ENCODE peak calls at places on chromosome 13, in five cellular contexts. L is fibroblast of lung, A is tibial artery, J is Karpas-422, F is cardiac muscle cell. X is an unnamed sample. For H3K36me3 and H3K9me3, the result is how much of the 10 kb centered on the place peaks cover.

GRCh38 chr13:45456196-45456972 is 8.4 kb upstream of the COG3 start:
- DNase-seq in L (peak), A (no peak), J (no peak), F (no peak), X (no peak)

GRCh38 chr13:101053289-101053688 is 363.0 kb downstream of the NALCN start:
- DNase-seq in L (no peak), A (no peak), J (no peak), F (no peak), X (no peak)

GRCh38 chr13:73096173-73097117 is 37.6 kb downstream of the KLF5 start:
- DNase-seq in L (no peak), A (no peak), J (no peak), F (no peak), X (no peak)

GRCh38 chr13:46388308-46388707 is 1.3 kb upstream of the RUBCNL start:
- DNase-seq in L (no peak), A (no peak), J (no peak), F (no peak), X (no peak)

GRCh38 chr13:62033932-62034331 is 618.3 kb upstream of the PCDH20 start:
- DNase-seq in L (peak), A (no peak), J (no peak), F (peak), X (no peak)

GRCh38 chr13:42173789-42174343 is 98.1 kb upstream of the AKAP11 start:
- DNase-seq in L (peak), A (no peak), J (no peak), F (no peak), X (no peak)

GRCh38 chr13:43879323-43880181 is at the start of the genes CCDC122 and LACC1:
- DNase-seq in L (peak), A (peak), J (peak), F (peak), X (peak)

GRCh38 chr13:43388282-43389034 is 365.1 kb downstream of the DNAJC15 start:
- DNase-seq in L (no peak), A (no peak), J (no peak), F (no peak), X (no peak)

GRCh38 chr13:108974686-108975085 is 345.3 kb downstream of the MYO16 start:
- DNase-seq in L (no peak), A (no peak), J (no peak), F (no peak), X (no peak)

GRCh38 chr13:102704238-102704750 is 9.4 kb upstream of the METTL21C start:
- DNase-seq in L (no peak), A (no peak), J (no peak), F (no peak), X (no peak)

GRCh38 chr13:92592757-92593156 is 633.9 kb upstream of the GPC6 start:
- DNase-seq in L (no peak), A (no peak), J (no peak), F (no peak), X (no peak)

GRCh38 chr13:58744686-58745085 is 1113.1 kb downstream of the PCDH17 start:
- DNase-seq in L (no peak), A (no peak), J (no peak), F (no peak), X (no peak)

GRCh38 chr13:29855784-29856183 is 5.4 kb upstream of the UBL3 start:
- DNase-seq in L (no peak), A (no peak), J (no peak), F (no peak), X (no peak)

DNA sequence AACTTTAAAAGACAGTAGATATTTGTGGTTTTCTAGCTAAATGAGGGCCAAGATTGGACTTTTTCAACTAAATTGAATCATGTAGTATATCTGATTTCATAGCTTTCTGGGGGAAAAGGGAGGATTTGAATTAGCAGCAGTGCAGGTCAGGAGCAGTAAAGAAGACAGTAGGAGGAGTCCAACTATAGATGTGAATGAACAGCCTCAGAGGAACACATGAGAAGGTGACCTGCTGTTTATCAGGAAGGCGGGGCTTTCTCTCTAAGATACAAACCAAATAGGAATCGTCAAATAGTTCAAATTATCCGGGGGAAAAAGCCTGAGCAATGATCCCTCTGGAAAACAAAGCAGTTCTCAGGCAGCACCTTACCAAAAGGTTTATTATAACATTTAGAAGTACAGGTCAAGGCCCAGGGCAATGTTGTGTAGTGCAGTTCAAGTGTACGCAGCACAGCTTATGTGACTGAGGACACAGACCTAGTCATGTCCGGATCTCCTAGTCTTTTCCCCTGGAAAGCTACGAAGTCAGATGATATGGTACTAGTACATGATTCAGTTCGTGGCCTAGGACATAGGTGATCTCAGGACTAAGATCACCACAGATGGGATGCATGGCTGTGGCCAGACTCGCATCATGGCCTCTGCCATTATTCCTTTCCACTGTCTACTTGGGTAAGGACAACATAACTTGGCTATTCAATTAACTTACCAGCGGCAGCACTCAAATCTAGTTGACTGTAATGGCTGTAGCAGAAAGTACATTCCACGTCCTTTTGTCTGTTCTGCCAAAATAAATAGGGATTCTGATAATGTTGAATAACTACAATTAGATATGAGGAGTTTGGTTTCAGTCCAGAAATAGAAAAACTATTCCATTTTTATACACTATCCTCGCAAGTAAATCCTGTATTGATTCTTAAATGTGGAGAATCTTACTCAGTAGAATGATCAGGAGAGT is 40.3 kb downstream of the MPHOSPH8 start:
- DNase-seq in L (no peak), A (no peak), J (no peak), F (no peak), X (no peak)
- H3K36me3 ChIP-seq in L (under half), A (half or more), J (half or more), F (half or more), X (under half)

GRCh38 chr13:50539791-50540530 is 303.5 kb downstream of the DLEU7 start:
- DNase-seq in L (peak), A (no peak), J (no peak), F (no peak), X (no peak)

GRCh38 chr13:50531917-50532899 is 311.3 kb downstream of the DLEU7 start:
- DNase-seq in L (peak), A (no peak), J (peak), F (no peak), X (no peak)

GRCh38 chr13:50535050-50535449 is 308.4 kb downstream of the DLEU7 start:
- DNase-seq in L (no peak), A (no peak), J (no peak), F (no peak), X (no peak)

DNA sequence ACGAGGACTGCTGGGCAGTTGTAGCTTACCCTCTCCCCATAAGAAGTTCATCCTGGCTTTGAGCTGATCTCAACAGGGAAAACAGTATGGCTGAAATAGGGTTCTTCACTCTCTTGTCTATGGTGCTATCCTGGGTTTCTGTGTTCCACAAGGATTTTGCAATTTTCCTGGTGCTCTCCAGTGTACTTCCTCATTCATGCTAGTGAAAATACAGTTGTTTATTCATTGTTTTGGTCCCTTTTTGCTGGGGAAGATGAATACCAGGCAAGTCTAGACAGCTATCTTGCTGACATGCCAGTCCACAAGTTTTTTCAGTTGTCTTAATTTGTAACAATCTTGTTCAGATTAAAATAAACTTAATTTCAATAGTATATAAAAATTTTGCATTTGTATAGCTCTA is 306.5 kb downstream of the DLEU7 start:
- DNase-seq in L (no peak), A (no peak), J (no peak), F (no peak), X (no peak)
- H3K9me3 ChIP-seq in L (under half), A (under half), J (under half), F (under half), X (under half)

GRCh38 chr13:71621152-71622124 is 245.6 kb downstream of the DACH1 start:
- DNase-seq in L (no peak), A (no peak), J (no peak), F (peak), X (no peak)

GRCh38 chr13:71613347-71613746 is 253.7 kb downstream of the DACH1 start:
- DNase-seq in L (no peak), A (no peak), J (no peak), F (no peak), X (no peak)

GRCh38 chr13:71619096-71619495 is 247.9 kb downstream of the DACH1 start:
- DNase-seq in L (peak), A (no peak), J (no peak), F (no peak), X (no peak)

DNA sequence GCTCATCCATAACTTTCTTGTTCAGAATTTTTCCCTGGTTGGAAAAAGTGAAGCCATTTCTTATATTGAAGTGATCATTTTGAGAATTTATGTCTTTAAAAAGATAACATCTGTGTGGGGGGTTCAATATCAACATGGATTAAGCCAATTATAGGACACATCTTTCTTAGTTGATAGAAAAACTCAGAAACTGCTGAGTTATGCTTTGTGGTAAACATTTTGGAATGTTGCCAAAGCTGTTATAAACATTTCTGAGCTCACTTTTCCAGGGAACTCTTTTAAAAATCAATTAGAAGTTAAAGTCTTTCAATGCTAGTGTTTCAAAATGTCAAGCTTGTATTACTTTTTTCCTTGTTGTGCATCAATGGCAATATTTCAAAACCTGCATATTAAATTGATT is 248.8 kb downstream of the DACH1 start:
- DNase-seq in L (peak), A (no peak), J (no peak), F (no peak), X (no peak)
- H3K36me3 ChIP-seq in L (under half), A (under half), J (under half), F (under half), X (under half)

GRCh38 chr13:40328091-40328490 is 338.4 kb downstream of the FOXO1 start:
- DNase-seq in L (no peak), A (no peak), J (no peak), F (no peak), X (no peak)
- H3K9me3 ChIP-seq in L (under half), A (under half), J (under half), F (under half), X (under half)

DNA sequence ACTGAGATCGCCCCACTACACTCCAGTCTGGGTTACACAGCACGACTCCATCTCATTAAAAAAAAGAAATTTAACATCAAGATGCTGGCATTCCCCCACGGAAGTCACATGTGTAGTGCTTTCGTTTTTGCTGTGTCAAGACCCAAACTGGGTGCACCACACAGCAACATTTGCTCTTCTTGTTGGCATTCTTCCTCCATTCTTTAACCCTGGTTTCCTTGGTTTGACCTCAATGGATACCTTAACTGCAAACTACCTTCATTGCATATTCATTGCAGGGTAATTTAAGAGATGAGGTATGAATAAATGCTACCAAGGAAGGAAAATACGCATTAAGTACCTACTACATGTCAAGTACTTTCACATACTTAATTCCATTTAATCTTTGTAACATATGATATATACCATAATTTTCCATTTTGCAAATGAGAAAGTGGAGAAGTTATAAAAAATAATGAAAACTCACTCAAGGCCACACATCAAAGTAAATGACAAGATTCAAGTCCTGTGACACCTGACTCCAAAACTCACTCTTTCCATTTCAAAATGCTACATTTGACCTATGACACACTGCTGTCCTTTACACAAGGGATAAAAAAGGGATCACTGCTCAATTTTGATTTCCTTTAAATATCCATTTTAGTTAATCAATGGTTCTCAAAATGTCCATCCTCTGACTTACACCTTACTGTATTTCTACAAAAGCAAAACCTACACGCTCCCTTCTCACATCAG is 59.2 kb downstream of the STK24 start:
- DNase-seq in L (no peak), A (no peak), J (no peak), F (no peak), X (no peak)
- H3K36me3 ChIP-seq in L (under half), A (under half), J (under half), F (under half), X (under half)

DNA sequence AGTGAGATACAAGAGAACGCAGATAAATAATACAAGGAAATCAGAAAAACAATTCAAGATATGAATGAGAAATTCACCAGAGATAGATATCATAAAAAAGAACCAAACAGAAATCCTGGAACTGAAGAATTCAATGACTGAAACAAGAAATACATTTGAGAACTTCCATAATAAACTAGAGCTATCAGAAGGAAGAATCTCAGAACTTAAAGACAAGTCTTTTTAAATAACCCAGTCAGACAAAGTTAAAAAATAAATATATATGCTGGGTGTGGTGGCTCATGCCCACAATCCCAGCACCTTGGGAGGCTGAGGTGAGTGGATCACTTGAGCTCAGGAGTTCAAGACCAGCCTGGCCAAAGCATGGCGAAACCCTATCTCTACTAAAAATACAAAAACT is 28.7 kb upstream of the N4BP2L1 start:
- DNase-seq in L (no peak), A (no peak), J (no peak), F (no peak), X (no peak)
- H3K9me3 ChIP-seq in L (under half), A (under half), J (under half), F (under half), X (under half)

GRCh38 chr13:28463481-28463880 is 31.4 kb downstream of the FLT1 start:
- DNase-seq in L (no peak), A (no peak), J (no peak), F (no peak), X (no peak)
- H3K36me3 ChIP-seq in L (under half), A (under half), J (under half), F (under half), X (under half)